ENCODE peak calls at places on chromosomes 2 and 18, in four cellular contexts. X is kidney, D is upper lobe of right lung, C is fibroblast of lung. V is an unnamed sample.

GRCh38 chr2:95333888-95334338 is 36.8 kb downstream of the KCNIP3 start:
- DNase-seq in X (peak; percentile 90), D (peak; percentile 45), C (peak; percentile 89), V (peak; percentile 95)

GRCh38 chr2:119218478-119219064 is 5.1 kb upstream of the STEAP3 start:
- DNase-seq in X (no peak), C (peak; percentile 51), D (no peak), V (peak; percentile 70)

GRCh38 chr2:66427219-66427768 is 7.6 kb upstream of the MEIS1 start:
- DNase-seq in X (no peak), D (no peak), C (no peak), V (no peak)

GRCh38 chr2:121617042-121617599 is 32.1 kb downstream of the CLASP1 start:
- DNase-seq in C (peak; percentile 16), D (no peak), X (no peak), V (no peak)

GRCh38 chr2:43149482-43150107 is 76.8 kb downstream of the ZFP36L2 start:
- DNase-seq in C (no peak), D (no peak), X (no peak), V (no peak)

GRCh38 chr18:58723810-58724602 is 52.7 kb downstream of the MALT1 start:
- DNase-seq in D (no peak), X (no peak), C (no peak), V (peak; percentile 51)

GRCh38 chr2:240429341-240429871 is 6.1 kb upstream of the GPC1 start:
- DNase-seq in D (peak; percentile 52), C (no peak), X (peak; percentile 30), V (no peak)

GRCh38 chr2:233449071-233449901 is 95.0 kb downstream of the DGKD start:
- DNase-seq in C (peak; percentile 46), X (peak; percentile 72), D (peak; percentile 67), V (peak; percentile 40)

GRCh38 chr18:54702687-54703086 is 111.6 kb downstream of the DYNAP start:
- DNase-seq in C (no peak), X (no peak), D (no peak), V (peak; percentile 54)

GRCh38 chr2:200575957-200576356 is 9.9 kb upstream of the AOX1 start:
- DNase-seq in D (no peak), X (no peak), C (no peak), V (peak; percentile 40)

GRCh38 chr2:170817999-170818293 is 1.3 kb downstream of the GAD1 start:
- DNase-seq in X (no peak), D (no peak), C (no peak), V (no peak)

GRCh38 chr2:231680284-231680991 is 27.9 kb upstream of the PTMA start:
- DNase-seq in C (no peak), D (peak; percentile 79), X (no peak), V (no peak)

GRCh38 chr2:169716229-169716886 is 17.3 kb upstream of the KLHL23 start:
- DNase-seq in X (no peak), C (peak; percentile 41), D (no peak), V (peak; percentile 91)

GRCh38 chr2:12317853-12318426 is 398.8 kb upstream of the TRIB2 start:
- DNase-seq in D (no peak), C (peak; percentile 96), X (no peak), V (peak; percentile 98)

GRCh38 chr18:34772887-34773286 is 62.8 kb downstream of the DTNA start:
- DNase-seq in X (no peak), C (peak; percentile 64), D (no peak), V (peak; percentile 61)

GRCh38 chr2:44895061-44895460 is 46.4 kb upstream of the SIX3 start:
- DNase-seq in C (peak; percentile 9), D (no peak), X (no peak), V (peak; percentile 56)

GRCh38 chr2:221133941-221134340 is 438.2 kb downstream of the EPHA4 start:
- DNase-seq in D (no peak), X (no peak), C (peak; percentile 7), V (no peak)

GRCh38 chr2:233801357-233802131 is 23.4 kb downstream of the MROH2A start:
- DNase-seq in C (peak; percentile 72), X (no peak), D (no peak), V (peak; percentile 10)

GRCh38 chr2:230895536-230896345 is 29.3 kb downstream of the GPR55 start:
- DNase-seq in C (no peak), X (peak; percentile 88), D (no peak), V (no peak)

GRCh38 chr18:58520964-58521363 is 107.9 kb downstream of the ALPK2 start:
- DNase-seq in X (no peak), C (peak; percentile 50), D (no peak), V (peak; percentile 23)

GRCh38 chr2:33321236-33321731 is 155.2 kb upstream of the RASGRP3 start:
- DNase-seq in D (no peak), X (no peak), C (peak; percentile 83), V (peak; percentile 88)

GRCh38 chr2:196275646-196276352 is 104.4 kb upstream of the STK17B start:
- DNase-seq in C (no peak), D (no peak), X (no peak), V (peak; percentile 97)

GRCh38 chr2:191926671-191927070 is 79.8 kb upstream of the CAVIN2 start:
- DNase-seq in X (no peak), D (no peak), C (no peak), V (no peak)

GRCh38 chr2:191041418-191042161 is 27.6 kb upstream of the STAT1 start:
- DNase-seq in D (peak; percentile 73), C (peak; percentile 44), X (no peak), V (peak; percentile 77)

GRCh38 chr2:204486855-204487254 is 58.4 kb upstream of the PARD3B start:
- DNase-seq in C (peak; percentile 50), X (no peak), D (no peak), V (peak; percentile 68)

GRCh38 chr18:60485207-60485606 is 112.6 kb upstream of the MC4R start:
- DNase-seq in D (no peak), X (no peak), C (peak; percentile 82), V (no peak)

GRCh38 chr2:109446531-109447131 is 167.1 kb downstream of the SEPTIN10 start:
- DNase-seq in X (no peak), D (no peak), C (no peak), V (peak; percentile 26)

GRCh38 chr2:96485751-96486643 is 19.2 kb downstream of the NEURL3 start:
- DNase-seq in C (peak; percentile 91), D (peak; percentile 84), X (peak; percentile 90), V (peak; percentile 88)

GRCh38 chr2:171711351-171711750 is 24.1 kb downstream of the DYNC1I2 start:
- DNase-seq in D (no peak), X (no peak), C (peak; percentile 48), V (no peak)

GRCh38 chr2:65071499-65072180 is 15.4 kb downstream of the CEP68 start:
- DNase-seq in C (no peak), X (no peak), D (no peak), V (no peak)

GRCh38 chr18:62514570-62514969 is 8.3 kb upstream of the ZCCHC2 start:
- DNase-seq in D (no peak), X (no peak), C (no peak), V (no peak)

GRCh38 chr2:88128654-88129312 is 921 bp upstream of the FABP1 start:
- DNase-seq in X (no peak), C (no peak), D (no peak), V (no peak)

GRCh38 chr2:109470121-109470921 is 143.4 kb downstream of the SEPTIN10 start:
- DNase-seq in D (no peak), C (peak; percentile 76), X (no peak), V (peak; percentile 18)

GRCh38 chr2:146634256-146635068 is 1210.4 kb upstream of the ACVR2A start:
- DNase-seq in D (no peak), X (no peak), C (peak; percentile 96), V (peak; percentile 50)

GRCh38 chr2:100902833-100903405 is 83.0 kb downstream of the NPAS2 start:
- DNase-seq in C (peak; percentile 98), X (no peak), D (no peak), V (peak; percentile 98)

GRCh38 chr2:58720033-58720769 is 479.1 kb upstream of the FANCL start:
- DNase-seq in X (no peak), D (no peak), C (no peak), V (no peak)

GRCh38 chr2:58715344-58715743 is 474.2 kb upstream of the FANCL start:
- DNase-seq in C (no peak), D (no peak), X (no peak), V (no peak)

DNA sequence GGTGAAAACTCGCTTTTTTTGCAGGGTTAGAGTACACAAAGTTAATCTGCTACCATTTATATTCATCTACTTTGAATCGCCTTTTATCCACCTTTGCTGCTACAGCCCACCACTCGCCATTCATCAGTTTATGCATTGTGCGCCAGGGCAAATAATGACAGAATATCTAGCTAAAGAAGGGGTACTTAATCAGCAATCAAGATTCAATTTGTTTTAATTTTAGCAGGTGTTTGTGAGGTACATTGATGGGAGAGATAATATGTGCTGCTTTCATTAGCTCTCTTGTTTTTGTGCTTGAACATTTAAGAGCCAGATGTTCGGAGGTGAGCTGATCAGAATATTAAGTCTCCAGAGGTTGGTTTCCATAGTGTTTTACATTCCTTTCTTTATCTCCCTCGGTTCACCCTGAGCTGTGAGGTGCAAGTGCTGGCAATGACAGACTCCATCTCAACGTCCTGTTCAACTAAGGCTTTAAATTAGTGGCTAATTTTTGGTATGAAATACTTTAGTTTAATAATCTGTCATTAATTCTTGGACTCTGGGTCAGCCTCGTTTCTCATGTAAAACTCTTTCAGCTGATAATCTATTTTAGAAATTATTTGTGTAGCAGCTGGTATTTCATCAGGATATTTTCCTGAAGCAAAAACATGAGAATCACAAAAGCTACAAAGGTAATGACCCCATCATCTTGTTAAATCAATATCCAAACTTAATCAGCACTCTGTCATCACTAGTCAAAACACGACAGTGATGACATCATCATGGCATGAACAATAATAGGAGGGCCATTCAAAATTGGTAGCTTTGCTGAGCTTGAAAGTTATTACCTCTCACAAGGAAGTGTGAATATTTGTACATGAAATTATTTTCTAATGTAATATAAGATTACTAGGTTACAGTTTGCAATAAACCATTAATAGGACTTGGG is 479.9 kb upstream of the FANCL start:
- DNase-seq in C (no peak), X (no peak), D (no peak), V (no peak)
- H3K4me3 ChIP-seq in C (no peak overlapping the region), X (no peak overlapping the region), D (no peak overlapping the region), V (no peak overlapping the region)

GRCh38 chr2:30716117-30716900 is 90.9 kb downstream of the CAPN13 start:
- DNase-seq in D (peak; percentile 27), X (no peak), C (no peak), V (no peak)

GRCh38 chr2:30711646-30712085 is 95.6 kb downstream of the CAPN13 start:
- DNase-seq in X (peak; percentile 87), D (peak; percentile 83), C (peak; percentile 77), V (peak; percentile 91)

GRCh38 chr2:30717081-30717650 is 90.1 kb downstream of the CAPN13 start:
- DNase-seq in D (no peak), C (no peak), X (no peak), V (no peak)

GRCh38 chr2:30713698-30714097 is 93.5 kb downstream of the CAPN13 start:
- DNase-seq in C (no peak), X (no peak), D (no peak), V (no peak)

GRCh38 chr2:30714811-30715709 is 92.2 kb downstream of the CAPN13 start:
- DNase-seq in C (no peak), D (peak; percentile 18), X (no peak), V (peak; percentile 19)
- TF ChIP-seq CTCF in C (no peak), D (no peak), X (no peak), V (no peak)

DNA sequence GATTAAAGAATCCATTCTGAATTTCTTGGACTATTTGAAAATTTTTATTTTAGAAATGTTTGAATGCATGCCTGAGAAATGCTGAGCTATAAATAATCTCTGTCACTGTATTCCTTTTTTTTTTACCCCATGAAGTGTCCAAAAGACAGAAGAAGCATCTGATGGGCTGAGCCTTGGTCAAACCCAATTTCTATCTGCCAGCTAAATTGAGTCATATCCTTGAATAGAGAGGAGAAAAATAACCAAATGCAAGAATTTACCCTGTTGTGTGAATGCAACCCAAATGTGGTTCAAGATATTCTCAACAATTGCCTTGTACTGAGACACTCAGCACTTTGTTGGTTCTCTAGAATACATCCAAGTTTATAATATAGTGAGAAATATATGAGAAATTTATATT is 223.5 kb downstream of the UBE2E3 start:
- DNase-seq in X (no peak), C (peak; percentile 39), D (no peak), V (peak; percentile 22)
- H3K4me3 ChIP-seq in X (no peak overlapping the region), C (no peak overlapping the region), D (no peak overlapping the region), V (no peak overlapping the region)

GRCh38 chr2:46091004-46091403 is 206.2 kb upstream of the EPAS1 start:
- DNase-seq in X (no peak), C (no peak), D (no peak), V (no peak)
- TF ChIP-seq CTCF in X (peak; percentile 5), C (no peak), D (peak; percentile 43), V (peak; percentile 2)